ENCODE peak calls at places on chromosomes 4 and X, in eight cellular contexts. N is ACHN, Z is ELR, V is NCI-H146, M is pulmonary artery endothelial cell, H is astrocyte of the spinal cord, O is memory B cell, Y is ureter. C is an unnamed sample.

GRCh38 chrX:43313035-43313434 is 343.1 kb upstream of the MAOA start:
- DNase-seq in M (no peak), H (no peak), N (no peak), V (no peak), Y (no peak), Z (no peak), O (no peak), C (no peak)

GRCh38 chr4:80243274-80244018 is 23.0 kb upstream of the FGF5 start:
- DNase-seq in O (no peak), H (no peak), N (no peak), Y (no peak), Z (no peak), M (no peak), V (peak; percentile 65), C (no peak)

GRCh38 chr4:75844151-75844662 is 58.0 kb downstream of the PPEF2 start:
- DNase-seq in N (peak; percentile 25), Y (no peak), H (peak; percentile 92), V (no peak), Z (peak; percentile 64), M (no peak), O (no peak), C (no peak)

GRCh38 chr4:141898336-141898735 is 262.0 kb downstream of the IL15 start:
- DNase-seq in M (no peak), H (no peak), V (no peak), O (no peak), N (no peak), Y (no peak), Z (no peak), C (no peak)

GRCh38 chr4:16582526-16582925 is 315.9 kb downstream of the LDB2 start:
- DNase-seq in H (no peak), V (no peak), Z (no peak), Y (no peak), N (peak; percentile 1), M (no peak), O (no peak), C (no peak)

GRCh38 chrX:129780441-129781105 is 824 bp downstream of the SASH3 start:
- DNase-seq in Y (no peak), O (no peak), M (no peak), V (no peak), N (no peak), H (no peak), Z (no peak), C (no peak)

GRCh38 chr4:65661469-65661868 is 8.8 kb downstream of the EPHA5 start:
- DNase-seq in H (peak; percentile 50), Y (no peak), V (peak; percentile 2), N (no peak), M (no peak), Z (no peak), O (no peak), C (no peak)

GRCh38 chrX:121000589-121000988 is 15.0 kb upstream of the CT47A1 start:
- DNase-seq in O (no peak), H (peak; percentile 4), Y (no peak), Z (no peak), V (no peak), M (no peak), N (peak; percentile 7), C (no peak)

GRCh38 chrX:17644001-17644400 is 93.3 kb upstream of the SCML1 start:
- DNase-seq in O (no peak), Y (no peak), Z (no peak), H (no peak), V (no peak), N (no peak), M (no peak), C (no peak)

GRCh38 chrX:132092439-132093065 is 35.3 kb downstream of the FRMD7 start:
- DNase-seq in N (peak; percentile 53), Z (peak; percentile 61), M (peak; percentile 27), V (peak; percentile 77), O (peak; percentile 21), H (peak; percentile 65), Y (peak; percentile 65), C (peak; percentile 65)

GRCh38 chrX:105307762-105308161 is 87.3 kb upstream of the TEX13A start:
- DNase-seq in M (no peak), O (no peak), Y (no peak), N (no peak), H (peak; percentile 14), V (no peak), Z (peak; percentile 3), C (no peak)

GRCh38 chrX:47239898-47240545 is 7.2 kb downstream of the USP11 start:
- DNase-seq in Y (no peak), Z (no peak), M (no peak), O (no peak), N (no peak), H (no peak), V (no peak), C (no peak)

GRCh38 chrX:24956828-24957227 is 58.9 kb downstream of the ARX start:
- DNase-seq in V (no peak), O (no peak), N (no peak), Z (peak; percentile 15), H (peak; percentile 9), M (no peak), Y (no peak), C (no peak)

GRCh38 chr4:171142045-171142444 is 671.2 kb upstream of the GALNTL6 start:
- DNase-seq in N (no peak), Y (no peak), V (no peak), M (no peak), Z (no peak), H (no peak), O (no peak), C (no peak)

GRCh38 chr4:88533088-88533790 is 9.7 kb upstream of the PYURF start:
- DNase-seq in M (no peak), O (no peak), V (no peak), H (peak; percentile 60), Z (peak; percentile 82), Y (no peak), N (no peak), C (no peak)

GRCh38 chr4:54526560-54526959 is 131.2 kb upstream of the KIT start:
- DNase-seq in V (no peak), Y (no peak), O (no peak), H (no peak), N (no peak), M (no peak), Z (no peak), C (no peak)

GRCh38 chr4:55458164-55458563 is 62.4 kb downstream of the TMEM165 start:
- DNase-seq in Y (no peak), V (no peak), H (peak; percentile 40), O (no peak), N (peak; percentile 57), M (no peak), Z (peak; percentile 69), C (no peak)

GRCh38 chrX:68018248-68019203 is 414.8 kb downstream of the OPHN1 start:
- DNase-seq in M (no peak), N (peak; percentile 20), Y (no peak), O (no peak), Z (peak; percentile 46), H (peak; percentile 10), V (no peak), C (peak; percentile 1)

GRCh38 chr4:150181536-150181935 is 103.3 kb downstream of the DCLK2 start:
- DNase-seq in Z (peak; percentile 19), O (no peak), V (peak; percentile 13), H (peak; percentile 43), M (peak; percentile 56), N (no peak), Y (no peak), C (peak; percentile 83)

GRCh38 chrX:153245288-153245731 is 66.2 kb downstream of the MAGEA1 start:
- DNase-seq in V (no peak), M (no peak), N (peak; percentile 1), O (no peak), Y (no peak), H (peak; percentile 12), Z (peak; percentile 4), C (no peak)

GRCh38 chr4:133997440-133997839 is 204.1 kb downstream of the PABPC4L start:
- DNase-seq in Y (no peak), N (no peak), H (peak; percentile 36), Z (peak; percentile 1), O (no peak), M (no peak), V (no peak), C (no peak)

GRCh38 chrX:39125834-39126233 is 324.6 kb downstream of the MID1IP1 start:
- DNase-seq in H (no peak), O (no peak), Y (no peak), V (no peak), Z (no peak), M (no peak), N (no peak), C (no peak)

GRCh38 chrX:154735695-154736393 is 15.0 kb downstream of the GAB3 start:
- DNase-seq in V (no peak), H (peak; percentile 80), Z (peak; percentile 79), N (no peak), M (no peak), O (no peak), Y (no peak), C (peak; percentile 79)

GRCh38 chr4:186942745-186943606 is 219.3 kb upstream of the FAT1 start:
- DNase-seq in Y (no peak), Z (no peak), M (no peak), O (no peak), N (peak; percentile 63), H (peak; percentile 68), V (no peak), C (no peak)

GRCh38 chrX:46882266-46882665 is 30.0 kb upstream of the JADE3 start:
- DNase-seq in H (no peak), O (no peak), Z (no peak), V (no peak), N (no peak), M (no peak), Y (no peak), C (no peak)

GRCh38 chrX:35741142-35741541 is 57.0 kb upstream of the MAGEB16 start:
- DNase-seq in Z (no peak), M (no peak), Y (no peak), V (no peak), H (no peak), O (no peak), N (no peak), C (no peak)

GRCh38 chr4:7879127-7879526 is 60.5 kb downstream of the AFAP1 start:
- DNase-seq in V (no peak), H (no peak), M (no peak), N (no peak), Y (no peak), Z (no peak), O (no peak), C (no peak)

GRCh38 chr4:130712038-130712437 is 1616.1 kb downstream of the C4orf33 start:
- DNase-seq in Y (no peak), V (no peak), H (peak; percentile 7), N (no peak), Z (peak; percentile 84), M (no peak), O (no peak), C (no peak)